ENCODE peak calls at places on chromosomes 1 and 21, in six cellular contexts. H is GM12878, W is GM12892, X is H1, D is K562, Z is HepG2. J is an unnamed sample.

GRCh38 chr1:87024936-87025537 is 110.6 kb downstream of the HS2ST1 start:
- DNase-seq in H (no peak), W (no peak), X (no peak), D (peak), Z (peak), J (no peak)

GRCh38 chr1:209652873-209653401 is 712 bp upstream of the LAMB3 start:
- DNase-seq in H (no peak), W (no peak), X (no peak), D (peak), Z (peak), J (no peak)

GRCh38 chr1:203206116-203206687 is 19.7 kb upstream of the CHI3L1 start:
- DNase-seq in H (no peak), W (no peak), X (no peak), D (no peak), Z (no peak), J (no peak)

GRCh38 chr21:41605178-41605933 is 97.4 kb upstream of the TMPRSS2 start:
- DNase-seq in H (no peak), W (no peak), X (no peak), D (no peak), Z (peak), J (no peak)

GRCh38 chr21:45465105-45465504 is 60.1 kb downstream of the COL18A1 start:
- DNase-seq in H (no peak), W (no peak), X (no peak), D (no peak), Z (no peak), J (no peak)

GRCh38 chr1:220371324-220371723 is 99.1 kb upstream of the RAB3GAP2 start:
- DNase-seq in H (no peak), W (no peak), X (no peak), D (no peak), Z (no peak), J (no peak)

GRCh38 chr21:29477941-29478340 is 179.2 kb downstream of the BACH1 start:
- DNase-seq in H (no peak), W (no peak), X (no peak), D (peak), Z (no peak), J (no peak)

GRCh38 chr1:67376381-67376780 is 53.8 kb downstream of the SERBP1 start:
- DNase-seq in H (no peak), W (no peak), X (no peak), D (peak), Z (no peak), J (no peak)

GRCh38 chr21:27171704-27172103 is 204.8 kb upstream of the ADAMTS5 start:
- DNase-seq in H (no peak), W (no peak), X (no peak), D (no peak), Z (no peak), J (no peak)

GRCh38 chr1:245255783-245256182 is 101.0 kb downstream of the KIF26B start:
- DNase-seq in H (no peak), W (no peak), X (no peak), D (no peak), Z (no peak), J (no peak)

GRCh38 chr1:160284220-160284781 is 632 bp downstream of the PEX19 start:
- DNase-seq in H (no peak), W (peak), X (no peak), D (peak), Z (peak), J (peak)

GRCh38 chr1:31675161-31675560 is 28.7 kb downstream of the COL16A1 start:
- DNase-seq in H (no peak), W (no peak), X (no peak), D (no peak), Z (no peak), J (no peak)

GRCh38 chr1:15296602-15297321 is 49.7 kb downstream of the FHAD1 start:
- DNase-seq in H (no peak), W (no peak), X (no peak), D (no peak), Z (no peak), J (peak)

GRCh38 chr1:27031235-27032118 is 18.8 kb upstream of the TENT5B start:
- DNase-seq in H (no peak), W (no peak), X (no peak), D (no peak), Z (no peak), J (no peak)

GRCh38 chr1:45876000-45876399 is 72.6 kb downstream of the MAST2 start:
- DNase-seq in H (no peak), W (no peak), X (no peak), D (peak), Z (no peak), J (no peak)

GRCh38 chr1:90810006-90810405 is 92.9 kb upstream of the BARHL2 start:
- DNase-seq in H (no peak), W (no peak), X (no peak), D (no peak), Z (no peak), J (no peak)

GRCh38 chr1:44827197-44828002 is 15.7 kb downstream of the PTCH2 start:
- DNase-seq in H (no peak), W (no peak), X (no peak), D (no peak), Z (peak), J (no peak)

DNA sequence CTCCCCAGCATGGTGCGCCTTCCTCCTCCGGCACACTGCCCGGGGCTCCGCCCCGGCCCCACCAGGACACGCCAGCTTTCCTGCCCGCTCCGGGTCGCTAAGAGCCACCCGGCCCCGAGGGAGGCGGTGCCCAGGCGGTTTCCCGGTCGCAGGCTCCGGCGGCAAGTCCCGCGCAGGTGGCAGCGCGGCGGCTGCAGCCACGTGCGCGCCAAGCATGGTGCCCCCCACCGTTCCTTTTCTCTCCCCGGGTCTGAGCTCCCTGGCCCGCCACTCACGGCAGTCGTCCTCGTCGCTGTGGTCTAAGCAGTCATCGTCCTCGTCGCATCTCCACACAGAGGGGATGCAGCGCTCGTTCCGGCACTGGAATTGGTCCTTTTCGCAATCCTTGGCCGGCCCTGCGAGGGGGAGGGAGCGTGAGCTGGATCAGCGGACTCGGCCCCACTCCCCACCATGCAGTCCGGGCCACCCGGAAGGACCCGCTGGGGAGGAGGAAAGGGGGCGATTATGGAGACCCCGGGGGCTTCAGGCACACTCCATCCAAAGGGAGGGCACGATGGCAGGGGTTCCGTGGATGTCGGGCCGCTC is 1.2 kb downstream of the LRP8 start:
- DNase-seq in H (no peak), W (peak), X (no peak), D (peak), Z (no peak), J (peak)
- TF ChIP-seq POLR2A in H (peak), W (no peak), X (peak), D (peak), Z (no peak), J (no peak)

GRCh38 chr1:178607718-178608408 is 95.0 kb downstream of the TEX35 start:
- DNase-seq in H (peak), W (no peak), X (no peak), D (no peak), Z (no peak), J (no peak)
- TF ChIP-seq TAF1 in H (no peak), W (no peak), X (no peak), D (no peak), Z (no peak), J (no peak)

GRCh38 chr1:10765734-10766478 is 30.5 kb downstream of the CASZ1 start:
- DNase-seq in H (no peak), W (no peak), X (no peak), D (no peak), Z (no peak), J (no peak)
- TF ChIP-seq POLR2AphosphoS5 in H (no peak), W (no peak), X (no peak), D (no peak), Z (no peak), J (no peak)

GRCh38 chr21:42878993-42879787 is at the start of gene WDR4:
- DNase-seq in H (peak), W (peak), X (peak), D (peak), Z (peak), J (peak)
- TF ChIP-seq POLR2A in H (peak), W (peak), X (peak), D (peak), Z (peak), J (peak)

GRCh38 chr1:207910678-207911354 is at the start of gene CD34:
- DNase-seq in H (no peak), W (no peak), X (no peak), D (no peak), Z (no peak), J (peak)
- TF ChIP-seq TAF1 in H (no peak), W (no peak), X (no peak), D (no peak), Z (no peak), J (no peak)

DNA sequence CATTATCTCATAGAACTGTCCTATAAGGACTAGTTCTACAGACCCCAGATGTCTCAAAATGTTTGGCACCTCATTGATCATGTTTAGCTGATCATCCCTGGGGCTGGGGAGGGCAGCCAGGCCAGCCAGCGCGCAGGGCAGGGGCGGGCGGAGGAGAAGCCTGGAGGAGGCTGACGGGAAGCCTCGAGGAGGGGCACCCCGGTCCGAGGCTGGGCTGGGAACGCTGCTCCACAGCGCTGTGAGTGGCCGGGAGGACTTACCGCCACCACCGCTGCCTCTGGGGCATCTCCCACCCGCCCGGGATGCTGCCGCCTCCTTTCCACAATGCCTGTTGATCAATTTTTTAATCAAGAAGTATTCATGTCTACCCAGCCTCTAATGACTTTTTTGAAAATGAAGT is 159.5 kb upstream of the GREM2 start:
- DNase-seq in H (no peak), W (no peak), X (no peak), D (no peak), Z (no peak), J (no peak)
- TF ChIP-seq POLR2AphosphoS5 in H (no peak), W (no peak), X (no peak), D (no peak), Z (no peak), J (no peak)

GRCh38 chr1:229124471-229125198 is 146.3 kb upstream of the RAB4A start:
- DNase-seq in H (no peak), W (no peak), X (no peak), D (no peak), Z (peak), J (no peak)
- TF ChIP-seq POLR2A in H (no peak), W (no peak), X (no peak), D (no peak), Z (no peak), J (no peak)

GRCh38 chr1:85363102-85363501 is 86.7 kb upstream of the BCL10 start:
- DNase-seq in H (no peak), W (no peak), X (no peak), D (no peak), Z (no peak), J (no peak)

GRCh38 chr1:85359874-85360708 is 83.7 kb upstream of the BCL10 start:
- DNase-seq in H (no peak), W (no peak), X (no peak), D (no peak), Z (no peak), J (no peak)

GRCh38 chr1:85363526-85363925 is 87.1 kb upstream of the BCL10 start:
- DNase-seq in H (no peak), W (no peak), X (no peak), D (no peak), Z (no peak), J (no peak)

GRCh38 chr1:85361106-85361505 is 84.7 kb upstream of the BCL10 start:
- DNase-seq in H (no peak), W (no peak), X (no peak), D (no peak), Z (peak), J (no peak)

DNA sequence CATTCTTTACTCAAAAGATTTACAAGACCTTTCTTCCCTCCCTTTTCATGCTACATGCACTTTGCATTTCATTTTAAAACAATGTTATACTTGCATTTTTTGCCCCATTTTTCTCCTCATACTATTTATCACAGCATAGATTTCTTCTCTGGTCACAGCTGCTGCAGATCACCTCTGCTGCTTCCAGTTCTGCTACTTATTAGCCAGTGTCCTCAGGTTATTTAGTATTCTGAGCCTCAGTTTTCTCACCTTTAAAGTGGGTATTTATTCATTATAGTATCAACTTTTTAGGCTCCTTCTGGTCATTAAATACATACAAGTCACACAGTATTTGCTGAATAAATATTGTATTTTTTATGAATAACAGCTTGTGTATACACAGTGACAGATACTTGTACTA is 85.2 kb upstream of the BCL10 start:
- DNase-seq in H (no peak), W (no peak), X (no peak), D (no peak), Z (no peak), J (no peak)
- TF ChIP-seq TAF1 in H (no peak), W (no peak), X (no peak), D (no peak), Z (no peak), J (no peak)

J was measured in GM12891.